ENCODE peak calls at places on chromosomes 11 and 22, in six cellular contexts. O is GM12891, N is HepG2, Y is K562, A is H1, F is GM12878. Z is an unnamed sample.

GRCh38 chr11:64862914-64863313 is 15.5 kb downstream of the EHD1 start:
- DNase-seq in O (no peak), Y (no peak), A (no peak), F (no peak), N (no peak), Z (no peak)

GRCh38 chr22:32208681-32209080 is 3.8 kb upstream of the RFPL2 start:
- DNase-seq in Y (no peak), F (no peak), O (no peak), A (no peak), N (no peak), Z (no peak)

GRCh38 chr11:72398058-72398758 is 36.1 kb downstream of the CLPB start:
- DNase-seq in N (peak; percentile 96), Y (no peak), F (no peak), A (no peak), O (no peak), Z (no peak)

GRCh38 chr11:47645500-47645899 is 3.1 kb upstream of the MTCH2 start:
- DNase-seq in N (no peak), A (no peak), F (no peak), O (no peak), Y (no peak), Z (no peak)

GRCh38 chr11:65309006-65309405 is 5.7 kb upstream of the CDC42EP2 start:
- DNase-seq in Y (no peak), A (no peak), O (no peak), N (no peak), F (no peak), Z (no peak)

GRCh38 chr11:112776834-112777793 is 184.1 kb upstream of the NCAM1 start:
- DNase-seq in F (no peak), A (no peak), O (no peak), N (no peak), Y (peak; percentile 21), Z (no peak)

GRCh38 chr22:18070556-18071306 is 7.1 kb upstream of the PEX26 start:
- DNase-seq in O (no peak), A (no peak), F (no peak), N (peak; percentile 25), Y (no peak), Z (no peak)

GRCh38 chr11:124113890-124114289 is 1.4 kb upstream of the VWA5A start:
- DNase-seq in N (no peak), A (no peak), Y (no peak), O (no peak), F (no peak), Z (no peak)

GRCh38 chr22:42343136-42343484 is 72.7 kb upstream of the TCF20 start:
- DNase-seq in F (no peak), O (no peak), A (no peak), N (no peak), Y (no peak), Z (no peak)

GRCh38 chr22:37496651-37497599 is 10.7 kb upstream of the MFNG start:
- DNase-seq in A (no peak), N (no peak), Y (no peak), O (no peak), F (no peak), Z (no peak)

GRCh38 chr11:68044898-68045351 is 6.1 kb downstream of the TCIRG1 start:
- DNase-seq in F (no peak), A (no peak), N (no peak), O (no peak), Y (no peak), Z (no peak)

GRCh38 chr11:10581481-10582019 is 13.1 kb upstream of the LYVE1 start:
- DNase-seq in N (no peak), F (no peak), O (no peak), A (no peak), Y (peak; percentile 51), Z (no peak)

GRCh38 chr11:28089378-28089777 is 18.6 kb downstream of the KIF18A start:
- DNase-seq in A (no peak), O (no peak), Y (no peak), F (no peak), N (no peak), Z (no peak)

GRCh38 chr11:72411623-72412532 is 22.5 kb downstream of the CLPB start:
- DNase-seq in F (no peak), N (peak; percentile 70), Y (peak; percentile 78), A (no peak), O (peak; percentile 52), Z (no peak)

GRCh38 chr11:45737056-45737455 is 67.9 kb upstream of the SLC35C1 start:
- DNase-seq in A (no peak), N (no peak), F (no peak), Y (no peak), O (no peak), Z (no peak)

GRCh38 chr11:69866648-69867047 is 47.4 kb upstream of the FGF3 start:
- DNase-seq in O (no peak), N (no peak), F (no peak), Y (no peak), A (no peak), Z (no peak)

GRCh38 chr22:39592104-39593060 is 21.8 kb downstream of the CACNA1I start:
- DNase-seq in O (no peak), A (no peak), F (no peak), N (no peak), Y (no peak), Z (no peak)

GRCh38 chr22:22619765-22620414 is 24.5 kb upstream of the GGTLC2 start:
- DNase-seq in F (no peak), N (no peak), Y (peak; percentile 14), O (no peak), A (no peak), Z (no peak)

GRCh38 chr11:59551651-59552521 is 40.5 kb downstream of the OR4D9 start:
- DNase-seq in Y (peak; percentile 87), F (no peak), O (no peak), A (no peak), N (peak; percentile 42), Z (no peak)

GRCh38 chr11:64234840-64235379 is 526 bp downstream of the VEGFB start:
- DNase-seq in N (no peak), A (no peak), Y (peak; percentile 44), O (no peak), F (no peak), Z (peak; percentile 48)

GRCh38 chr22:46233231-46233630 is 16.9 kb downstream of the CDPF1 start:
- DNase-seq in O (no peak), Y (no peak), N (no peak), A (no peak), F (no peak), Z (no peak)

GRCh38 chr11:130121430-130121978 is 38.1 kb upstream of the ST14 start:
- DNase-seq in Y (no peak), A (no peak), O (no peak), N (no peak), F (no peak), Z (no peak)

GRCh38 chr22:33335611-33336279 is 277.6 kb upstream of the SYN3 start:
- DNase-seq in N (peak; percentile 97), F (no peak), O (no peak), A (no peak), Y (no peak), Z (no peak)

GRCh38 chr11:10625982-10626311 is 57.5 kb upstream of the LYVE1 start:
- DNase-seq in Y (no peak), F (no peak), A (no peak), O (no peak), N (no peak), Z (no peak)

GRCh38 chr11:34266987-34267386 is 90.8 kb downstream of the ABTB2 start:
- DNase-seq in N (no peak), Y (no peak), O (no peak), A (no peak), F (no peak), Z (no peak)

GRCh38 chr22:26601726-26602125 is 11.8 kb upstream of the TPST2 start:
- DNase-seq in N (no peak), Y (no peak), O (no peak), A (no peak), F (no peak), Z (no peak)
- TF ChIP-seq POLR2A in N (no peak), Y (no peak), O (no peak), A (no peak), F (no peak), Z (no peak)

GRCh38 chr11:106422585-106422984 is 345.1 kb downstream of the AASDHPPT start:
- DNase-seq in O (no peak), F (no peak), N (no peak), A (no peak), Y (no peak), Z (no peak)
- TF ChIP-seq TAF1 in O (no peak), F (no peak), N (no peak), A (no peak), Y (no peak), Z (no peak)

DNA sequence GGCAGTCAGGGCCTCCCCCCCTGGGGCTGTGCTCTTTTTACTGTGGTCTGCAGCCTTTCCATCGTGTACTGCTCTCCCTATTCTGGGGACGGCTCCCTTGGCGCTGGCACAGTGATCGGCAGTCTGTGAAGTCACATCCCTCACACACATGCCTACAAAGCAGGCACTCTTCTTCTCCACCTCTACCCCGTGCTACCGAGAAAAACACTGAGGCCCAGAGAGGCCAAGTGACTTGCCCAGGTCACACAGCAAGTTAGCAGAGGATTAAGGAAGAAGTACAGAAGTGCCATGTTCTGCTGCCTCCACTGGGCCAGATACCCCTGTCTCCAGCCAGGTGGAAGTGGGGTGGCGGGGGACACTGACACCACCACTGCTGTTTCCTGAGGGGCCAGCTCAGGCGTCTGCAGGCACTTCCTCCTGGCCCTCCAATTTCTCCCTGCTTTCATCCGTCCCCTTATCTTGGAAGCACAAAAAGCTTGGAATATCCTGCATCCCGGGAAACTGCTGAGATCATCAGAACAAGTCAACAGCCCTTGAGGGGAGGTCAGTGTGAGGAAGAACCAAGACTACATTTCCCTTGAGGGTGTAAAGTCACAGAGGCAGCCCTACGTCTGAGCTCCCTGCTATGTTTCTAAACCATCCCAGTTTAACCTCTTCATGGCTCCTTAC is 30.2 kb upstream of the KLHL35 start:
- DNase-seq in N (no peak), Y (no peak), A (no peak), O (no peak), F (no peak), Z (no peak)
- TF ChIP-seq POLR2AphosphoS5 in N (no peak), Y (no peak), A (no peak), O (no peak), F (no peak), Z (no peak)

GRCh38 chr11:61425367-61426131 is 4.2 kb downstream of the CPSF7 start:
- DNase-seq in O (no peak), A (no peak), Y (no peak), F (no peak), N (no peak), Z (no peak)

GRCh38 chr11:61429346-61429690 is 457 bp downstream of the CPSF7 start:
- DNase-seq in O (peak; percentile 69), N (peak; percentile 66), F (no peak), Y (peak; percentile 84), A (peak; percentile 2), Z (peak; percentile 67)

DNA sequence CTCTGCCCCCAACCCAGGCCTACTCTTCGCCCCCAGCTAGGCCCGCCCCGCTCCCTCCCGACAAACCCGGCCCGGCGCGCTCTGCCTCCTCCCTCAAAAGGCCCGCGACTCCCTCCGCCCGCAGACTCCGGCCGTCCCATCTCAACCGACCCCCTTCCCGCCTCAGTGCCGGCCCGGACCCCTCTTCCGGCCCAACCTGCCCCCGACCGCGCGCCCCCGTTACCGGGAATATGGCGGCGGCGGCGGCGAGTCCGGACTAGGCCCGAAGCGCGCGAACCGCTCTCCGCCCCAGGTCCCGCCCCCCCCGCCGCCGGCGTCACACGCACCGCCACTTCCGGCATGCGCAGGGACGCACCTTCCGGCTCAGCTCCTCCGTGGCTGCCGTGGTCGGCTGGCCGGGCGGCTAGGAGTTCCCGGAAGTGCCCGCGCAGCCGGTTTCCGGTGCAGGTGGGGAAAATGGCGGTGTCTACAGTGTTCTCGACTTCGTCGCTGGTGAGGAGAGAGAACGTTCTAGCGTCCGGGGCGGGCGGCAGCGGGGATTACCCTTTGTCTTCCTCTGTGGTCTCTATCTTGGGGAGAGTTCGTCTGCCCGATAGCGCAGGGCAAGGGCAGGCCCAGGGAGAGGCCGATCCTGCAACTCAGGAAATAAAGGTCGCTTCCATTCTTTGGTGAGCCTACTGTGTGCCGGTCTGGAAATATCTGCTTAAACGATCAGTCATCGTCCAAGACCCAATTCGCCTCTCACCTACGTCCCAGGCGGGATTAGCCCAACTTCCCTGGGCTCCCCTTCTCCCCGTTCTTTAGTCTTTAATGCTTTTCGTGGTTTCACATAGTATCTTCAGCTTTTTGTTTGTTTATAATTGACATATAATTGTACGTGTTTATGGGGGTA is at the start of the genes CPSF7 and SDHAF2:
- DNase-seq in N (peak; percentile 89), A (peak; percentile 82), O (peak; percentile 90), Y (peak; percentile 98), F (peak; percentile 69), Z (peak; percentile 90)
- TF ChIP-seq POLR2A in N (peak; percentile 76), A (peak; percentile 78), O (peak; percentile 86), Y (peak; percentile 93), F (peak; percentile 93), Z (peak; percentile 80)